ENCODE peak calls at places on chromosomes 5 and 9, in six cellular contexts. One of them, this sample, is unnamed.

GRCh38 chr5:146032911-146033310 is 72.5 kb downstream of the PLAC8L1 start:
- DNase-seq in DMS 273 treated with DMSO at 0.1 percent for 48 hours: no peak
- DNase-seq in amygdala: no peak
- DNase-seq in ELR: no peak
- DNase-seq in sigmoid colon: no peak
- DNase-seq in glomerular endothelial cell: no peak
- DNase-seq in this sample: no peak

GRCh38 chr5:102932781-102933180 is 177.7 kb downstream of the PAM start:
- DNase-seq in DMS 273 treated with DMSO at 0.1 percent for 48 hours: no peak
- DNase-seq in amygdala: no peak
- DNase-seq in ELR: no peak
- DNase-seq in sigmoid colon: no peak
- DNase-seq in glomerular endothelial cell: no peak
- DNase-seq in this sample: no peak

GRCh38 chr5:56177134-56177533 is 56.0 kb downstream of the ANKRD55 start:
- DNase-seq in DMS 273 treated with DMSO at 0.1 percent for 48 hours: no peak
- DNase-seq in amygdala: no peak
- DNase-seq in ELR: no peak
- DNase-seq in sigmoid colon: no peak
- DNase-seq in glomerular endothelial cell: no peak
- DNase-seq in this sample: no peak

GRCh38 chr9:131758972-131759647 is 19.2 kb upstream of the RAPGEF1 start:
- DNase-seq in DMS 273 treated with DMSO at 0.1 percent for 48 hours: peak; percentile 20
- DNase-seq in amygdala: no peak
- DNase-seq in ELR: peak; percentile 36
- DNase-seq in sigmoid colon: no peak
- DNase-seq in glomerular endothelial cell: no peak
- DNase-seq in this sample: peak; percentile 82

GRCh38 chr5:54159153-54159836 is 151.1 kb downstream of the ARL15 start:
- DNase-seq in DMS 273 treated with DMSO at 0.1 percent for 48 hours: no peak
- DNase-seq in amygdala: no peak
- DNase-seq in ELR: peak; percentile 72
- DNase-seq in sigmoid colon: no peak
- DNase-seq in glomerular endothelial cell: no peak
- DNase-seq in this sample: peak; percentile 57

GRCh38 chr5:150153957-150154617 is 1.6 kb downstream of the PDGFRB start:
- DNase-seq in DMS 273 treated with DMSO at 0.1 percent for 48 hours: no peak
- DNase-seq in amygdala: no peak
- DNase-seq in ELR: peak; percentile 80
- DNase-seq in sigmoid colon: no peak
- DNase-seq in glomerular endothelial cell: no peak
- DNase-seq in this sample: no peak

GRCh38 chr9:34579097-34579818 is 10.3 kb downstream of the CNTFR start:
- DNase-seq in DMS 273 treated with DMSO at 0.1 percent for 48 hours: no peak
- DNase-seq in amygdala: no peak
- DNase-seq in ELR: no peak
- DNase-seq in sigmoid colon: no peak
- DNase-seq in glomerular endothelial cell: no peak
- DNase-seq in this sample: no peak

GRCh38 chr9:108836771-108837170 is 19.0 kb downstream of the ACTL7B start:
- DNase-seq in DMS 273 treated with DMSO at 0.1 percent for 48 hours: no peak
- DNase-seq in amygdala: no peak
- DNase-seq in ELR: peak; percentile 70
- DNase-seq in sigmoid colon: no peak
- DNase-seq in glomerular endothelial cell: no peak
- DNase-seq in this sample: peak; percentile 94

GRCh38 chr9:34611251-34611810 is 566 bp downstream of the RPP25L start:
- DNase-seq in DMS 273 treated with DMSO at 0.1 percent for 48 hours: no peak
- DNase-seq in amygdala: no peak
- DNase-seq in ELR: no peak
- DNase-seq in sigmoid colon: peak; percentile 73
- DNase-seq in glomerular endothelial cell: no peak
- DNase-seq in this sample: no peak

GRCh38 chr9:114525505-114525904 is 20.2 kb upstream of the WHRN start:
- DNase-seq in DMS 273 treated with DMSO at 0.1 percent for 48 hours: no peak
- DNase-seq in amygdala: no peak
- DNase-seq in ELR: peak; percentile 89
- DNase-seq in sigmoid colon: no peak
- DNase-seq in glomerular endothelial cell: no peak
- DNase-seq in this sample: peak; percentile 77

This sample was measured in epithelial cell of esophagus.